ENCODE peak calls at places on chromosomes 13 and 19, in five cellular contexts. G is HuH-7; L is stimulated activated CD4-positive, alpha-beta T cell treated with anti-CD3 and anti-CD28 coated beads, Interleukin-2, amount 100 ng/mL, for 48 hours; U is neural crest cell; C is AG20443. B is an unnamed sample.
A peak's percentile ranks its signal among the peaks of the same experiment; 100 is the strongest.

GRCh38 chr13:31987071-31987470 is 44.5 kb upstream of the FRY start:
- DNase-seq in G (no peak), L (no peak), U (no peak), C (no peak), B (no peak)

GRCh38 chr13:33827152-33827551 is 9.2 kb downstream of the RFC3 start:
- DNase-seq in G (no peak), L (no peak), U (no peak), C (no peak), B (no peak)

GRCh38 chr19:16225279-16226183 is 27.8 kb downstream of the AP1M1 start:
- DNase-seq in G (no peak), L (no peak), U (no peak), C (no peak), B (no peak)

GRCh38 chr13:23510979-23511735 is 59.1 kb upstream of the TNFRSF19 start:
- DNase-seq in G (no peak), L (no peak), U (no peak), C (no peak), B (peak; percentile 25)

GRCh38 chr19:34244611-34245299 is 9.6 kb upstream of the GARRE1 start:
- DNase-seq in G (no peak), L (no peak), U (no peak), C (no peak), B (no peak)

GRCh38 chr13:95184317-95184716 is 116.9 kb downstream of the ABCC4 start:
- DNase-seq in G (no peak), L (no peak), U (no peak), C (no peak), B (no peak)

GRCh38 chr13:51942189-51942588 is 69.1 kb downstream of the ATP7B start:
- DNase-seq in G (no peak), L (no peak), U (no peak), C (no peak), B (no peak)

GRCh38 chr13:23509781-23510543 is 60.2 kb upstream of the TNFRSF19 start:
- DNase-seq in G (no peak), L (no peak), U (no peak), C (peak; percentile 60), B (no peak)

GRCh38 chr13:98813993-98814392 is 61.5 kb upstream of the SLC15A1 start:
- DNase-seq in G (no peak), L (no peak), U (no peak), C (no peak), B (no peak)

GRCh38 chr19:1089891-1090290 is 5.3 kb downstream of the POLR2E start:
- DNase-seq in G (no peak), L (no peak), U (no peak), C (no peak), B (no peak)

GRCh38 chr13:101700598-101700997 is 248.1 kb downstream of the ITGBL1 start:
- DNase-seq in G (no peak), L (no peak), U (no peak), C (peak; percentile 29), B (no peak)

GRCh38 chr13:66915596-66916185 is 314.4 kb downstream of the PCDH9 start:
- DNase-seq in G (no peak), L (no peak), U (no peak), C (no peak), B (no peak)

GRCh38 chr13:108525867-108526266 is 103.5 kb upstream of the MYO16 start:
- DNase-seq in G (no peak), L (no peak), U (no peak), C (no peak), B (no peak)

GRCh38 chr13:66040506-66040905 is 1189.6 kb downstream of the PCDH9 start:
- DNase-seq in G (no peak), L (no peak), U (no peak), C (no peak), B (no peak)

GRCh38 chr13:30690282-30691188 is 44.8 kb upstream of the ALOX5AP start:
- DNase-seq in G (no peak), L (no peak), U (no peak), C (peak; percentile 90), B (peak; percentile 36)

GRCh38 chr19:14090509-14091085 is at the start of gene SAMD1:
- DNase-seq in G (peak; percentile 66), L (peak; percentile 65), U (peak; percentile 58), C (peak; percentile 93), B (peak; percentile 14)

GRCh38 chr13:41670873-41671443 is 213.6 kb downstream of the RGCC start:
- DNase-seq in G (no peak), L (no peak), U (no peak), C (no peak), B (no peak)

GRCh38 chr13:20901668-20902437 is 693 bp downstream of the XPO4 start:
- DNase-seq in G (peak; percentile 40), L (peak; percentile 31), U (peak; percentile 11), C (peak; percentile 49), B (peak; percentile 35)

GRCh38 chr13:36813226-36813625 is 5.8 kb upstream of the RFXAP start:
- DNase-seq in G (no peak), L (no peak), U (no peak), C (no peak), B (no peak)

GRCh38 chr13:29396446-29396845 is 199.0 kb downstream of the SLC7A1 start:
- DNase-seq in G (no peak), L (no peak), U (no peak), C (no peak), B (no peak)

GRCh38 chr19:11538232-11539036 is at the start of gene CNN1:
- DNase-seq in G (no peak), L (no peak), U (peak; percentile 36), C (peak; percentile 93), B (no peak)

GRCh38 chr13:110869805-110870706 is 44.8 kb downstream of the ANKRD10 start:
- DNase-seq in G (peak; percentile 40), L (no peak), U (no peak), C (peak; percentile 96), B (no peak)

GRCh38 chr13:39602614-39603366 is at the start of gene LHFPL6:
- DNase-seq in G (peak; percentile 56), L (peak; percentile 56), U (peak; percentile 73), C (peak; percentile 94), B (peak; percentile 76)

GRCh38 chr19:29694669-29695627 is 20.1 kb downstream of the C19orf12 start:
- DNase-seq in G (peak; percentile 88), L (peak; percentile 77), U (peak; percentile 84), C (peak; percentile 91), B (no peak)

GRCh38 chr13:27964741-27965323 is 4.3 kb downstream of the CDX2 start:
- DNase-seq in G (no peak), L (no peak), U (no peak), C (no peak), B (no peak)

GRCh38 chr13:21055511-21056045 is 5.8 kb downstream of the LATS2 start:
- DNase-seq in G (no peak), L (no peak), U (no peak), C (no peak), B (no peak)

GRCh38 chr13:79128158-79128557 is 277.9 kb downstream of the RBM26 start:
- DNase-seq in G (peak; percentile 29), L (no peak), U (no peak), C (no peak), B (no peak)

GRCh38 chr19:36031308-36031707 is 1.4 kb downstream of the CLIP3 start:
- DNase-seq in G (no peak), L (no peak), U (no peak), C (no peak), B (no peak)

GRCh38 chr13:106440846-106441245 is 94.6 kb downstream of the EFNB2 start:
- DNase-seq in G (no peak), L (no peak), U (no peak), C (no peak), B (no peak)

GRCh38 chr13:98509271-98510155 is 67.4 kb downstream of the STK24 start:
- DNase-seq in G (no peak), L (peak; percentile 34), U (no peak), C (peak; percentile 89), B (no peak)

GRCh38 chr19:33683881-33684549 is 62.3 kb downstream of the CHST8 start:
- DNase-seq in G (peak; percentile 75), L (no peak), U (peak; percentile 47), C (peak; percentile 84), B (no peak)

GRCh38 chr13:67557642-67558241 is 327.6 kb upstream of the PCDH9 start:
- DNase-seq in G (no peak), L (no peak), U (no peak), C (no peak), B (no peak)

GRCh38 chr13:44546164-44546563 is 30.0 kb downstream of the TSC22D1 start:
- DNase-seq in G (no peak), L (no peak), U (no peak), C (no peak), B (no peak)

GRCh38 chr19:1254081-1254527 is 5.7 kb downstream of the MIDN start:
- DNase-seq in G (no peak), L (no peak), U (no peak), C (no peak), B (no peak)

GRCh38 chr19:38729653-38730469 is 14.4 kb downstream of the CAPN12 start:
- DNase-seq in G (peak; percentile 85), L (peak; percentile 77), U (peak; percentile 84), C (peak; percentile 67), B (peak; percentile 31)

GRCh38 chr13:112648101-112648500 is 41.7 kb upstream of the ATP11A start:
- DNase-seq in G (no peak), L (no peak), U (no peak), C (no peak), B (no peak)

GRCh38 chr19:10068205-10068604 is 17.9 kb upstream of the SHFL start:
- DNase-seq in G (no peak), L (no peak), U (no peak), C (no peak), B (no peak)

GRCh38 chr19:37982655-37983054 is 75.6 kb downstream of the SIPA1L3 start:
- DNase-seq in G (no peak), L (no peak), U (no peak), C (no peak), B (no peak)

GRCh38 chr13:53250272-53250875 is 221.8 kb downstream of the OLFM4 start:
- DNase-seq in G (peak; percentile 21), L (peak; percentile 9), U (peak; percentile 46), C (peak; percentile 56), B (peak; percentile 81)

GRCh38 chr13:46804391-46804815 is 7.4 kb upstream of the ESD start:
- DNase-seq in G (no peak), L (no peak), U (no peak), C (peak; percentile 85), B (no peak)